ENCODE peak calls at places on chromosomes 4 and X, in eight cellular contexts. One of them, this sample, is unnamed.
A peak's percentile ranks its signal among the peaks of the same experiment; 100 is the strongest.

GRCh38 chrX:44580466-44580865 is 37.8 kb upstream of the FUNDC1 start:
- DNase-seq in pancreas: no peak
- DNase-seq in thoracic aorta: no peak
- DNase-seq in adrenal gland: no peak
- DNase-seq in IMR-90: peak; percentile 81
- DNase-seq in transverse colon: no peak
- DNase-seq in heart right ventricle: no peak
- DNase-seq in neural progenitor cell: no peak
- DNase-seq in this sample: peak; percentile 85

GRCh38 chr4:85147481-85148076 is 181.1 kb upstream of the WDFY3 start:
- DNase-seq in heart right ventricle: peak; percentile 65
- DNase-seq in pancreas: peak; percentile 17
- DNase-seq in transverse colon: peak; percentile 24
- DNase-seq in IMR-90: peak; percentile 54
- DNase-seq in adrenal gland: peak; percentile 50
- DNase-seq in neural progenitor cell: peak; percentile 69
- DNase-seq in thoracic aorta: peak; percentile 5
- DNase-seq in this sample: no peak

GRCh38 chr4:173218411-173219125 is 50.0 kb downstream of the GALNT7 start:
- DNase-seq in IMR-90: peak; percentile 73
- DNase-seq in neural progenitor cell: no peak
- DNase-seq in pancreas: no peak
- DNase-seq in heart right ventricle: no peak
- DNase-seq in adrenal gland: no peak
- DNase-seq in thoracic aorta: no peak
- DNase-seq in transverse colon: no peak
- DNase-seq in this sample: no peak

GRCh38 chr4:17497890-17498523 is 13.9 kb downstream of the QDPR start:
- DNase-seq in transverse colon: no peak
- DNase-seq in neural progenitor cell: no peak
- DNase-seq in pancreas: no peak
- DNase-seq in IMR-90: peak; percentile 13
- DNase-seq in heart right ventricle: no peak
- DNase-seq in thoracic aorta: no peak
- DNase-seq in adrenal gland: peak; percentile 77
- DNase-seq in this sample: no peak

GRCh38 chrX:129982300-129983246 is at the start of gene BCORL1:
- DNase-seq in IMR-90: peak; percentile 89
- DNase-seq in transverse colon: peak; percentile 91
- DNase-seq in pancreas: peak; percentile 92
- DNase-seq in neural progenitor cell: peak; percentile 94
- DNase-seq in thoracic aorta: peak; percentile 64
- DNase-seq in heart right ventricle: peak; percentile 90
- DNase-seq in adrenal gland: peak; percentile 91
- DNase-seq in this sample: peak; percentile 78

GRCh38 chr4:54230479-54231418 is 1.7 kb downstream of the PDGFRA start:
- DNase-seq in thoracic aorta: no peak
- DNase-seq in heart right ventricle: peak; percentile 20
- DNase-seq in adrenal gland: peak; percentile 31
- DNase-seq in neural progenitor cell: peak; percentile 49
- DNase-seq in IMR-90: no peak
- DNase-seq in transverse colon: no peak
- DNase-seq in pancreas: peak; percentile 72
- DNase-seq in this sample: no peak

GRCh38 chr4:173529505-173530325 is at the start of gene HAND2:
- DNase-seq in adrenal gland: no peak
- DNase-seq in pancreas: peak; percentile 72
- DNase-seq in heart right ventricle: peak; percentile 87
- DNase-seq in thoracic aorta: no peak
- DNase-seq in transverse colon: peak; percentile 64
- DNase-seq in IMR-90: peak; percentile 59
- DNase-seq in neural progenitor cell: peak; percentile 83
- DNase-seq in this sample: no peak

GRCh38 chrX:635428-636192 is 5.0 kb downstream of the SHOX start:
- DNase-seq in heart right ventricle: no peak
- DNase-seq in transverse colon: no peak
- DNase-seq in thoracic aorta: no peak
- DNase-seq in pancreas: no peak
- DNase-seq in adrenal gland: no peak
- DNase-seq in neural progenitor cell: peak; percentile 40
- DNase-seq in IMR-90: no peak
- DNase-seq in this sample: no peak

GRCh38 chr4:6229095-6229494 is 28.7 kb upstream of the JAKMIP1 start:
- DNase-seq in pancreas: peak; percentile 31
- DNase-seq in adrenal gland: no peak
- DNase-seq in neural progenitor cell: no peak
- DNase-seq in IMR-90: no peak
- DNase-seq in thoracic aorta: no peak
- DNase-seq in heart right ventricle: peak; percentile 41
- DNase-seq in transverse colon: no peak
- DNase-seq in this sample: no peak

GRCh38 chr4:77669911-77670590 is 64.4 kb downstream of the CXCL13 start:
- DNase-seq in neural progenitor cell: no peak
- DNase-seq in transverse colon: no peak
- DNase-seq in adrenal gland: no peak
- DNase-seq in heart right ventricle: no peak
- DNase-seq in pancreas: peak; percentile 45
- DNase-seq in thoracic aorta: no peak
- DNase-seq in IMR-90: no peak
- DNase-seq in this sample: no peak

GRCh38 chr4:69517674-69518073 is 22.0 kb upstream of the UGT2B4 start:
- DNase-seq in pancreas: no peak
- DNase-seq in adrenal gland: no peak
- DNase-seq in transverse colon: no peak
- DNase-seq in heart right ventricle: no peak
- DNase-seq in IMR-90: no peak
- DNase-seq in neural progenitor cell: no peak
- DNase-seq in thoracic aorta: no peak
- DNase-seq in this sample: no peak

GRCh38 chr4:7358100-7358735 is 76.5 kb downstream of the PSAPL1 start:
- DNase-seq in transverse colon: no peak
- DNase-seq in thoracic aorta: peak; percentile 10
- DNase-seq in neural progenitor cell: no peak
- DNase-seq in IMR-90: peak; percentile 93
- DNase-seq in adrenal gland: peak; percentile 85
- DNase-seq in pancreas: peak; percentile 10
- DNase-seq in heart right ventricle: peak; percentile 71
- DNase-seq in this sample: peak; percentile 80

GRCh38 chr4:155657985-155658384 is 8.7 kb upstream of the GUCY1A1 start:
- DNase-seq in transverse colon: no peak
- DNase-seq in IMR-90: no peak
- DNase-seq in adrenal gland: no peak
- DNase-seq in pancreas: no peak
- DNase-seq in heart right ventricle: no peak
- DNase-seq in thoracic aorta: no peak
- DNase-seq in neural progenitor cell: no peak
- DNase-seq in this sample: no peak
- H3K27ac ChIP-seq in transverse colon: no peak overlapping the region
- H3K27ac ChIP-seq in IMR-90: no peak overlapping the region
- H3K27ac ChIP-seq in adrenal gland: no peak overlapping the region
- H3K27ac ChIP-seq in pancreas: no peak overlapping the region
- H3K27ac ChIP-seq in heart right ventricle: no peak overlapping the region
- H3K27ac ChIP-seq in thoracic aorta: no peak overlapping the region
- H3K27ac ChIP-seq in neural progenitor cell: no peak overlapping the region
- H3K27ac ChIP-seq in this sample: no peak overlapping the region

DNA sequence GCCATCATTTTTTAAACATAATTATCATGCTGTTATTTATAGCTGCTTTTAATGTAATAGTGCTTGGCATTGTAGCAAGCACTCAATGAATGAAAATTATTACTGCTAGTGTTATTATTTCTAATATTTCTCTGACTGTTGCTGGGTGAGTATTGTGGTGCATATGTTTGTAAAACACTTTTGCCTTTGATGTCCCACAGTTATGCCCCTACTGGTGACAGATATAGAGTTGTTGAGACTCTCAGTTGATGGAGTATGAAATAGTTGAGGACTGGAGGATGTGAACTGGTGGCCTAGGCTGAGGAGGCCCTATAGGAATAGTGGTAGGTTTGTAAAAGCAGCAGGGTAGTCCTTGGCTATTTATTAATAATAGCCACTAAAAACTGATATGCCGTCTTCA is 9.6 kb downstream of the INTS6L start:
- DNase-seq in transverse colon: no peak
- DNase-seq in IMR-90: no peak
- DNase-seq in pancreas: no peak
- DNase-seq in heart right ventricle: no peak
- DNase-seq in adrenal gland: no peak
- DNase-seq in thoracic aorta: no peak
- DNase-seq in neural progenitor cell: no peak
- DNase-seq in this sample: no peak
- TF ChIP-seq CTCF in transverse colon: no peak
- TF ChIP-seq CTCF in IMR-90: no peak
- TF ChIP-seq CTCF in pancreas: no peak
- TF ChIP-seq CTCF in heart right ventricle: no peak
- TF ChIP-seq CTCF in adrenal gland: no peak
- TF ChIP-seq CTCF in thoracic aorta: no peak
- TF ChIP-seq CTCF in neural progenitor cell: no peak
- TF ChIP-seq CTCF in this sample: no peak

GRCh38 chr4:108292229-108292628 is 123.5 kb upstream of the LEF1 start:
- DNase-seq in neural progenitor cell: no peak
- DNase-seq in transverse colon: no peak
- DNase-seq in IMR-90: no peak
- DNase-seq in thoracic aorta: no peak
- DNase-seq in heart right ventricle: no peak
- DNase-seq in adrenal gland: no peak
- DNase-seq in pancreas: no peak
- DNase-seq in this sample: no peak
- H3K4me1 ChIP-seq in neural progenitor cell: peaks cover 6% of the 10 kb centered on the region
- H3K4me1 ChIP-seq in transverse colon: no peaks in the 10 kb centered on the region
- H3K4me1 ChIP-seq in IMR-90: no peaks in the 10 kb centered on the region
- H3K4me1 ChIP-seq in thoracic aorta: no peaks in the 10 kb centered on the region
- H3K4me1 ChIP-seq in heart right ventricle: no peaks in the 10 kb centered on the region
- H3K4me1 ChIP-seq in adrenal gland: no peaks in the 10 kb centered on the region
- H3K4me1 ChIP-seq in pancreas: no peaks in the 10 kb centered on the region
- H3K4me1 ChIP-seq in this sample: no peaks in the 10 kb centered on the region

GRCh38 chr4:3498901-3499510 is 33.2 kb downstream of the LRPAP1 start:
- DNase-seq in adrenal gland: no peak
- DNase-seq in IMR-90: no peak
- DNase-seq in thoracic aorta: no peak
- DNase-seq in heart right ventricle: no peak
- DNase-seq in neural progenitor cell: no peak
- DNase-seq in pancreas: peak; percentile 74
- DNase-seq in transverse colon: no peak
- DNase-seq in this sample: no peak

GRCh38 chr4:3500111-3500510 is 32.1 kb downstream of the LRPAP1 start:
- DNase-seq in transverse colon: no peak
- DNase-seq in neural progenitor cell: no peak
- DNase-seq in heart right ventricle: no peak
- DNase-seq in pancreas: peak; percentile 75
- DNase-seq in thoracic aorta: no peak
- DNase-seq in adrenal gland: no peak
- DNase-seq in IMR-90: no peak
- DNase-seq in this sample: no peak

GRCh38 chr4:3500634-3501101 is 31.6 kb downstream of the LRPAP1 start:
- DNase-seq in adrenal gland: no peak
- DNase-seq in IMR-90: no peak
- DNase-seq in pancreas: peak; percentile 67
- DNase-seq in transverse colon: no peak
- DNase-seq in thoracic aorta: no peak
- DNase-seq in heart right ventricle: no peak
- DNase-seq in neural progenitor cell: no peak
- DNase-seq in this sample: no peak

GRCh38 chr4:3498407-3498806 is 33.8 kb downstream of the LRPAP1 start:
- DNase-seq in neural progenitor cell: no peak
- DNase-seq in transverse colon: no peak
- DNase-seq in thoracic aorta: no peak
- DNase-seq in pancreas: peak; percentile 80
- DNase-seq in IMR-90: no peak
- DNase-seq in heart right ventricle: no peak
- DNase-seq in adrenal gland: no peak
- DNase-seq in this sample: no peak

DNA sequence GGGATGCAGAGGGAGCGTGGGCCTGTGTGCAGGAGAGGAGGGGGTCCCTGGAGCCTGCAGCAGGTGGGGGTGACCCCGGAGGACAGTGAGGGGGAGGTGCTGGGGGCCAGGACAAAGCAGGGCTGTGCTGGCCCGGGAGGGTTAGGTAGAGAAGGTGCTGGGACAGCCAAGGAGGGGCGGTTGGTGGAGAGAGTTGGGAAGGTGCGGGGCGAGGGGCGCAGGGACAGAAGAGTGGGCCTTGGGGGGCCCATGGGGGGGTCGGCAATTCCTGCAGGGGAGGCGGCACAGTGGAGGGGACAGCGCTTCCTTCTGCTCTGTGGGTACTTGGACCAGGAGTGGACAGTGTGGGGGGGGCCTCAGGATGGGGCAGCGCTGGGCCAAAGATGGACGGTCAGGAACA is 32.5 kb downstream of the LRPAP1 start:
- DNase-seq in transverse colon: no peak
- DNase-seq in heart right ventricle: no peak
- DNase-seq in adrenal gland: no peak
- DNase-seq in pancreas: peak; percentile 58
- DNase-seq in thoracic aorta: no peak
- DNase-seq in neural progenitor cell: no peak
- DNase-seq in IMR-90: no peak
- DNase-seq in this sample: no peak
- H3K27ac ChIP-seq in transverse colon: no peak overlapping the region
- H3K27ac ChIP-seq in heart right ventricle: peak overlapping the region; percentile 1
- H3K27ac ChIP-seq in adrenal gland: no peak overlapping the region
- H3K27ac ChIP-seq in pancreas: no peak overlapping the region
- H3K27ac ChIP-seq in thoracic aorta: no peak overlapping the region
- H3K27ac ChIP-seq in neural progenitor cell: no peak overlapping the region
- H3K27ac ChIP-seq in IMR-90: no peak overlapping the region
- H3K27ac ChIP-seq in this sample: no peak overlapping the region